ENCODE peak calls at places on chromosomes 1 and 21, in eight cellular contexts. T is GM04504; I is activated CD8-positive, alpha-beta memory T cell treated with anti-CD3 and anti-CD28 coated beads for 1 hour; C is iPS DF 19.7; M is cardiac muscle cell; Y is iPS-NIHi11; X is caudate nucleus; J is upper lobe of right lung. W is an unnamed sample.

GRCh38 chr1:158607296-158607695 is 2.2 kb downstream of the OR10Z1 start:
- DNase-seq in J (no peak), C (no peak), I (no peak), X (no peak), M (no peak), T (no peak), Y (peak), W (no peak)

GRCh38 chr1:229855999-229856650 is 210.9 kb upstream of the GALNT2 start:
- DNase-seq in Y (peak), J (no peak), C (no peak), M (no peak), X (no peak), T (no peak), I (no peak), W (no peak)

GRCh38 chr1:223758734-223759133 is 46.4 kb downstream of the CAPN2 start:
- DNase-seq in Y (no peak), J (peak), X (no peak), I (no peak), C (no peak), T (no peak), M (no peak), W (no peak)

GRCh38 chr1:71357708-71358107 is 276.9 kb upstream of the ZRANB2 start:
- DNase-seq in I (no peak), T (no peak), J (no peak), Y (peak), C (peak), X (no peak), M (peak), W (no peak)

GRCh38 chr21:20459838-20460237 is 538.4 kb upstream of the NCAM2 start:
- DNase-seq in X (no peak), T (no peak), M (no peak), I (no peak), C (no peak), J (no peak), Y (no peak), W (no peak)

GRCh38 chr1:235739124-235739523 is 89.5 kb upstream of the GNG4 start:
- DNase-seq in I (no peak), Y (no peak), M (peak), X (no peak), T (peak), J (no peak), C (no peak), W (no peak)

GRCh38 chr1:193634470-193634869 is 448.1 kb upstream of the B3GALT2 start:
- DNase-seq in I (no peak), M (peak), Y (no peak), J (no peak), X (no peak), T (no peak), C (no peak), W (no peak)

GRCh38 chr21:38266732-38267131 is 9.9 kb downstream of the KCNJ15 start:
- DNase-seq in J (no peak), Y (no peak), X (no peak), C (no peak), I (no peak), T (no peak), M (no peak), W (no peak)

GRCh38 chr1:75123756-75124155 is 10.4 kb upstream of the LHX8 start:
- DNase-seq in X (no peak), Y (no peak), J (no peak), I (no peak), M (no peak), C (no peak), T (no peak), W (no peak)

GRCh38 chr1:44239337-44239960 is 26.2 kb downstream of the DMAP1 start:
- DNase-seq in X (no peak), J (peak), Y (peak), T (no peak), C (no peak), M (peak), I (no peak), W (no peak)

GRCh38 chr1:30950053-30950452 is 41.5 kb upstream of the SDC3 start:
- DNase-seq in Y (no peak), J (no peak), X (no peak), C (no peak), T (no peak), M (no peak), I (no peak), W (no peak)

GRCh38 chr1:246492611-246493245 is 14.4 kb downstream of the SMYD3 start:
- DNase-seq in X (no peak), J (peak), T (peak), I (no peak), C (peak), M (peak), Y (peak), W (peak)

GRCh38 chr1:10622896-10623295 is 148.1 kb downstream of the PEX14 start:
- DNase-seq in T (no peak), X (no peak), J (peak), Y (no peak), I (no peak), M (no peak), C (no peak), W (no peak)

GRCh38 chr1:238281418-238281817 is 390.7 kb upstream of the ZP4 start:
- DNase-seq in C (no peak), I (no peak), Y (no peak), J (no peak), X (no peak), T (no peak), M (no peak), W (no peak)

GRCh38 chr1:245684111-245684510 is 529.3 kb downstream of the KIF26B start:
- DNase-seq in C (no peak), T (no peak), J (no peak), M (no peak), I (no peak), Y (no peak), X (no peak), W (no peak)

GRCh38 chr1:248811514-248812490 is 13.9 kb downstream of the SH3BP5L start:
- DNase-seq in M (no peak), C (no peak), J (no peak), T (no peak), I (no peak), X (no peak), Y (peak), W (no peak)

GRCh38 chr1:231639819-231640218 is 13.2 kb downstream of the DISC1 start:
- DNase-seq in X (no peak), I (no peak), T (no peak), Y (no peak), M (no peak), C (no peak), J (no peak), W (no peak)

GRCh38 chr1:27603320-27603961 is 503 bp downstream of the AHDC1 start:
- DNase-seq in C (no peak), T (no peak), I (no peak), M (no peak), J (peak), X (no peak), Y (no peak), W (no peak)

GRCh38 chr1:98898901-98899300 is 105.8 kb downstream of the PLPPR5 start:
- DNase-seq in J (no peak), T (peak), M (no peak), Y (no peak), I (no peak), X (no peak), C (no peak), W (no peak)

GRCh38 chr1:203796223-203796747 is 862 bp downstream of the ZBED6 start:
- DNase-seq in M (peak), X (no peak), I (no peak), C (no peak), T (peak), Y (no peak), J (peak), W (no peak)

GRCh38 chr21:27741736-27742135 is 774.8 kb upstream of the ADAMTS5 start:
- DNase-seq in T (no peak), I (no peak), C (no peak), X (no peak), M (peak), J (no peak), Y (no peak), W (no peak)

GRCh38 chr1:150543500-150544143 is 5.6 kb upstream of the ADAMTSL4 start:
- DNase-seq in T (no peak), X (no peak), M (peak), I (no peak), C (no peak), Y (peak), J (no peak), W (no peak)

GRCh38 chr1:64242895-64243756 is 39.7 kb downstream of the UBE2U start:
- DNase-seq in M (peak), I (no peak), C (no peak), X (no peak), J (no peak), T (peak), Y (peak), W (peak)

GRCh38 chr1:80917225-80917624 is 883.5 kb upstream of the ADGRL2 start:
- DNase-seq in Y (no peak), T (no peak), I (no peak), J (no peak), M (no peak), C (no peak), X (no peak), W (no peak)

GRCh38 chr1:225973158-225973557 is 26.0 kb downstream of the SDE2 start:
- DNase-seq in Y (peak), M (no peak), T (no peak), X (no peak), C (no peak), I (no peak), J (no peak), W (no peak)